ENCODE peak calls at places on chromosomes 11 and 22, in four cellular contexts. U, I, W and M are unnamed samples.

GRCh38 chr11:44989831-44990566 is 39.3 kb upstream of the TP53I11 start:
- DNase-seq in W (peak; percentile 69), U (no peak), I (no peak), M (no peak)

GRCh38 chr11:45092901-45093760 is 53.3 kb upstream of the PRDM11 start:
- DNase-seq in I (no peak), U (no peak), W (no peak), M (no peak)

GRCh38 chr11:47971501-47971900 is 8.9 kb upstream of the PTPRJ start:
- DNase-seq in I (no peak), W (peak; percentile 47), U (no peak), M (no peak)

GRCh38 chr11:3808846-3809623 is 675 bp downstream of the PGAP2 start:
- DNase-seq in I (peak; percentile 62), U (peak; percentile 60), W (peak; percentile 68), M (peak; percentile 86)

GRCh38 chr11:26558191-26558590 is 13.9 kb downstream of the MUC15 start:
- DNase-seq in I (no peak), U (no peak), W (no peak), M (no peak)

GRCh38 chr22:48802576-48802975 is 1025.1 kb downstream of the BRD1 start:
- DNase-seq in U (no peak), I (no peak), W (no peak), M (no peak)

GRCh38 chr11:64674774-64675173 is 48.2 kb downstream of the NRXN2 start:
- DNase-seq in I (no peak), W (no peak), U (no peak), M (no peak)

GRCh38 chr11:130774703-130775102 is 141.6 kb downstream of the SNX19 start:
- DNase-seq in U (no peak), W (no peak), I (no peak), M (no peak)

GRCh38 chr11:6618117-6619020 is 853 bp downstream of the TPP1 start:
- DNase-seq in W (no peak), I (no peak), U (peak; percentile 92), M (no peak)

GRCh38 chr11:95404370-95404769 is 173.4 kb upstream of the SESN3 start:
- DNase-seq in I (no peak), U (no peak), W (no peak), M (no peak)

GRCh38 chr22:18954333-18954732 is 18.2 kb upstream of the PRODH start:
- DNase-seq in W (peak; percentile 89), U (peak; percentile 46), I (no peak), M (peak; percentile 48)

GRCh38 chr11:15590131-15590530 is 475.4 kb downstream of the INSC start:
- DNase-seq in W (peak; percentile 30), U (no peak), I (no peak), M (no peak)

GRCh38 chr11:114166897-114167323 is 107.4 kb downstream of the ZBTB16 start:
- DNase-seq in W (no peak), I (no peak), U (peak; percentile 89), M (peak; percentile 87)

GRCh38 chr11:8803973-8804372 is 107.0 kb upstream of the AKIP1 start:
- DNase-seq in W (no peak), U (no peak), I (no peak), M (no peak)

GRCh38 chr22:21816787-21817496 is 50.5 kb downstream of the MAPK1 start:
- DNase-seq in W (peak; percentile 20), I (no peak), U (peak; percentile 95), M (no peak)

GRCh38 chr11:3159296-3160190 is 5.6 kb downstream of the OSBPL5 start:
- DNase-seq in U (no peak), I (no peak), W (no peak), M (no peak)

GRCh38 chr11:117875397-117876048 is 935 bp downstream of the FXYD6 start:
- DNase-seq in W (peak; percentile 79), I (no peak), U (no peak), M (no peak)

GRCh38 chr22:20015971-20016733 is 471 bp downstream of the ARVCF start:
- DNase-seq in W (peak; percentile 71), U (peak; percentile 32), I (no peak), M (no peak)

GRCh38 chr11:83510530-83511449 is 224.6 kb upstream of the CCDC90B start:
- DNase-seq in W (no peak), I (no peak), U (no peak), M (no peak)

GRCh38 chr22:29343313-29343805 is 27.9 kb upstream of the RASL10A start:
- DNase-seq in I (no peak), U (no peak), W (peak; percentile 92), M (no peak)

GRCh38 chr11:93537767-93538261 is 5.4 kb downstream of the SMCO4 start:
- DNase-seq in W (no peak), U (no peak), I (no peak), M (no peak)

GRCh38 chr11:126484266-126484665 is 128.8 kb downstream of the ST3GAL4 start:
- DNase-seq in I (no peak), W (no peak), U (no peak), M (no peak)

GRCh38 chr11:35035894-35036408 is 103.0 kb upstream of the CD44 start:
- DNase-seq in U (peak; percentile 88), I (no peak), W (no peak), M (no peak)

GRCh38 chr11:3824714-3825472 is 15.9 kb downstream of the RHOG start:
- DNase-seq in I (no peak), W (peak; percentile 58), U (peak; percentile 44), M (peak; percentile 62)

DNA sequence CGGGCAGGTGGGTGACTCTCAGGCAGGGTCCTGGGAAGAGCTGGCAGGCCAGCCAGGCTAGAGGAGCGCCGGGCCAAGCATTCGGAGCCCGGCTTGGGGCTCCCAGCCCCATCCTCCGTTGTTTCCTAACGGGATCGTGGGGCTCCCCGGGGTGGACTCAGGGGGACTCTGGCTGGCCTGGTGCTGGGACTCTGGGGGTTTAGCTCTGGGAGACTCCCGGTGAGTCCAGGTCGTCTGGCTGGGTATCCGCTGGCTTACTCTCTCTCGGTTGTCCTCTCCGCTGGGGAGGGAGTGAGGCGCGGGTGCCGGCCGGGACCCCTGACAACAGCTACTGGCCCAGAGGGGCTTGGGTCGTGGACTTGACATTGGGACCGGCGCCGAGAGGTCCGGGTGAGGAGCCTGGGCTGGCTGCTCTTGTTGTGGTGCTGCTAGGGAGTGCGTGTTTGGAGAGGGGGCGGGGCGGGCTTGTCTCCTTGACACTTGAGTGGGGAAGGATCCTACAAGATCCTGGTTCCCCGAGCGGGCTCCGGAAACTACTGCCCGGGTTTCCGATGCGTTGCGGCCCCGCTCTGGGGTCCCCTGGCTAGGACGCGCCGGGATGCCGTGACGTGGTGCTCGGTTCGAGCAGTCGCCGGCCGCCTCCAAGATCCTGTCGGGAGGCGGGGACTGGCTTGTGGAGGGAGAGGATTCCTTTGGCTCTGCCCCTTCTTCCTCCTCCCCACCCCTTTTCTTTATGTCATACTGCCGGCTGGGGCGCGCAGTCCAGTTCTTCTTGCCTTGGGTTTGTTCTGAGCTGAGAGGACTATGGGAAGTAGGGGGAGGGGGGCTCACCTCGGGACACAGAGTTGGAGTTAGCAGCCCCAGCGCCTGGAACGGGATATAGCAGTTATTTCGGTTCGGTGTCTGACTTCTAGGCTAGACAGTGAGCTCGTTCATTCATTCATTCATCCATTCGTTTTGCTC is 585 bp downstream of the EMSY start:
- DNase-seq in W (peak; percentile 71), I (peak; percentile 79), U (peak; percentile 95), M (peak; percentile 54)
- H3K4me1 ChIP-seq in W (peaks cover 8% of the 10 kb centered on the region), I (peaks cover 6% of the 10 kb centered on the region), U (peaks cover 12% of the 10 kb centered on the region), M (peaks cover 6% of the 10 kb centered on the region)

GRCh38 chr11:14388352-14388751 is 29.4 kb upstream of the RRAS2 start:
- DNase-seq in U (no peak), W (no peak), I (no peak), M (no peak)

GRCh38 chr11:14384338-14384737 is 25.4 kb upstream of the RRAS2 start:
- DNase-seq in I (no peak), U (peak; percentile 13), W (no peak), M (no peak)

GRCh38 chr11:14386081-14386480 is 27.1 kb upstream of the RRAS2 start:
- DNase-seq in W (no peak), U (no peak), I (no peak), M (no peak)

GRCh38 chr11:14390669-14391068 is 31.7 kb upstream of the RRAS2 start:
- DNase-seq in U (no peak), I (no peak), W (no peak), M (no peak)

DNA sequence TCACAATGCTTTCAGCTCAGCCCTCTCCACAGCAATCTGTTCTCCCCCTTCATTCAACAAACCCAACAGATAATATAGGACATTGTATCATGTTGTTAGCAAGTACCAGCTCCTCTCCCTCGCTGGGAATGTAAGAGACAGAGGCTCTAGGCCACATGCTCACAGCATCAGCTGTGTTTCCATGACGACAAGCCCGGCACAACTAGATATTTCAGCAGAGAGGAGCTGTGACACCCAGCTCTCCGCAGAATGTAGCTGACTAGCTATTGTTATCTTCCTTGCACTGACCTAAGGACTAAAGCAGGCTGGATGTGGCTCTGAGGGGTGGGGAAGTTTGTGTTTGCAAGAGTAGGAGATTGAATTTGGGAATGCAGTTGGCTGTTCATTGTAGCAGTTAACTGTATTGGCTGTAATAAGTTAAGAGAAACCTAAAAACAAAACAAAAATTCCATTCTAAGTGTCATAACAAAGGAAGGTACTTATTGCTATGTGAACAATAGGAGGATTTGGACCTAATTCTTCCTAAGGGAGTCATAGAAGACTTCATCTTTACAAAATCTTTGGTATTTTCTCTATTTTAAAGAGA is 28.0 kb upstream of the RRAS2 start:
- DNase-seq in I (no peak), U (peak; percentile 7), W (peak; percentile 58), M (no peak)
- H3K4me2 ChIP-seq in I (no peak overlapping the region), U (no peak overlapping the region), W (peak overlapping the region; percentile 16), M (no peak overlapping the region)

GRCh38 chr11:12331239-12331874 is 46.0 kb upstream of the PARVA start:
- DNase-seq in W (peak; percentile 70), U (peak; percentile 82), I (peak; percentile 72), M (peak; percentile 75)
- TF ChIP-seq CTCF in W (peak; percentile 85), U (peak; percentile 61), I (peak; percentile 80), M (peak; percentile 78)

DNA sequence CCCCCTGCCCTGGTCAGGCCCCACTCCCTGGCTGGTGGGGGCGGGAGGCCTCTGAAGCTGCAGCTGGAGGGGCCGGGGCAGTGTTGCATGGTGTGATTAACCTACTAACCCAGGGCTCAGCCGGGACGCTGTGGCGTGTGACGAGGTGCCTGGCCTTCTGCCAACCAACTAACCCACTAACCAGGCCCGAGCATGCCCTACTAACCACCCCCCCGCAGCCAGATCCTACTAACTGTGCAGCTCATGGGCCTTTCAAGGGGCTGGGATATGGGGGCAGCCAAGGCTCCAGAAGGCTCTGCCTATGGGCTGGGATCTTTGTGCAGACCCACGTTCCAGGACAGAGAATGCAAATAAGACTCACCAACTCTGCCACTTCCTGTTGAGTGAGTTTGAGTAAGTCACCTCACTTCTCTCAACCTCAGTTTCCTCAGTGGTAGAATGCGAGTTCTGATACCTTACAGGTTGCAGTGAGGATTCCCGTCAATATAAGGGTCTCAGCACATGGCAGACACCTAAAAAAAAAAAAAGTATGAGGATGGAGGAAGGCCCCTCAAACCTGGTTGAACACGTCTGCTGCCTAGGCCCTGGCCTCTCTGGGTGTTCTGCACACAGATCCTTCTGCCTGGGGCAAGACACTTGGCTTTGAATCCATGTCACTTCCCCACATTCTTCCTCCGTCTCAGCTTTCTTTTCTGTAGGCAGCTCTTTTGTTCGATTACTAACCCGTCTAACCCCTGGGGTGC is 14.1 kb downstream of the MIAT start:
- DNase-seq in I (no peak), W (no peak), U (no peak), M (no peak)
- H3K4me1 ChIP-seq in I (peaks cover 17% of the 10 kb centered on the region), W (peaks cover 15% of the 10 kb centered on the region), U (peaks cover 21% of the 10 kb centered on the region), M (peaks cover 32% of the 10 kb centered on the region)

DNA sequence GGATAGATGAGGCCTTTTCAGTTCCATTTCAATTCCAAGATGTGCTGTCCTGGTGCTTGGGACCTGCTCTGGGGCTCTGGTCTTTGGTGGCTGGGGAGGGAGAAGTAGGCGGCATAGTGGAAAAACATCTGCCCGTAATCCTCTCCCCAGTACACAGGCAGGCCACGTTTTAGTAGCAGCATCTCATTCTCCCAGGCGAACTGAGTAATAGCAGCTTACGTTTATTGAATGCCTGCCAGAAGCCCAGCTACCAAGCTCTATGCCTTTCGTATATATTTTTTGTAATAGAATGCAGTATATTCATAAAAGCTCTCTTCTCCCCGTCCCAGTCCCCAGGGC is 11.4 kb downstream of the ACO2 start:
- DNase-seq in I (no peak), W (no peak), U (no peak), M (no peak)
- H3K4me2 ChIP-seq in I (peak overlapping the region; percentile 13), W (no peak overlapping the region), U (no peak overlapping the region), M (no peak overlapping the region)